ENCODE peak calls at places on chromosome 19, in nine cellular contexts. I, Z, X, O, Q, S, W, H and V are unnamed samples. For H3K4me1, the result is how much of the 10 kb centered on the place peaks cover.

GRCh38 chr19:35013047-35013819 is 13.1 kb downstream of the GRAMD1A start:
- DNase-seq in I (peak), Z (peak), X (peak), O (peak), Q (peak), S (peak), W (peak), H (peak), V (peak)

GRCh38 chr19:30446844-30447243 is 74.7 kb downstream of the ZNF536 start:
- DNase-seq in I (no peak), Z (no peak), X (no peak), O (no peak), Q (no peak), S (no peak), W (no peak), H (no peak), V (no peak)

GRCh38 chr19:46124638-46125115 is at the start of gene IGFL3:
- DNase-seq in I (peak), Z (no peak), X (peak), O (no peak), Q (no peak), S (no peak), W (no peak), H (no peak), V (no peak)

GRCh38 chr19:42191855-42192254 is 25.6 kb downstream of the DEDD2 start:
- DNase-seq in I (peak), Z (no peak), X (peak), O (no peak), Q (no peak), S (no peak), W (no peak), H (no peak), V (no peak)

GRCh38 chr19:48905664-48906063 is 5.6 kb downstream of the NUCB1 start:
- DNase-seq in I (no peak), Z (no peak), X (no peak), O (no peak), Q (no peak), S (no peak), W (no peak), H (no peak), V (no peak)

GRCh38 chr19:14446336-14447036 is 13.4 kb downstream of the PKN1 start:
- DNase-seq in I (no peak), Z (no peak), X (no peak), O (no peak), Q (no peak), S (no peak), W (no peak), H (no peak), V (no peak)

GRCh38 chr19:5028229-5028886 is 59.4 kb downstream of the KDM4B start:
- DNase-seq in I (no peak), Z (no peak), X (no peak), O (no peak), Q (no peak), S (no peak), W (no peak), H (no peak), V (no peak)

GRCh38 chr19:5867201-5868136 is 2.9 kb downstream of the FUT5 start:
- DNase-seq in I (no peak), Z (no peak), X (no peak), O (no peak), Q (no peak), S (no peak), W (no peak), H (no peak), V (no peak)

GRCh38 chr19:3734310-3734600 is 26.1 kb downstream of the TJP3 start:
- DNase-seq in I (no peak), Z (no peak), X (no peak), O (no peak), Q (no peak), S (no peak), W (no peak), H (no peak), V (no peak)

GRCh38 chr19:45972081-45972943 is 1.4 kb downstream of the NOVA2 start:
- DNase-seq in I (no peak), Z (no peak), X (no peak), O (no peak), Q (no peak), S (no peak), W (no peak), H (no peak), V (no peak)

GRCh38 chr19:18074192-18074591 is 12.5 kb downstream of the IL12RB1 start:
- DNase-seq in I (no peak), Z (peak), X (no peak), O (no peak), Q (no peak), S (no peak), W (no peak), H (no peak), V (no peak)

GRCh38 chr19:15398501-15399233 is 19.1 kb upstream of the AKAP8 start:
- DNase-seq in I (no peak), Z (no peak), X (no peak), O (no peak), Q (peak), S (no peak), W (peak), H (no peak), V (no peak)

GRCh38 chr19:35076657-35077056 is 35.1 kb downstream of the HPN start:
- DNase-seq in I (no peak), Z (no peak), X (no peak), O (no peak), Q (no peak), S (no peak), W (no peak), H (no peak), V (no peak)

GRCh38 chr19:54172764-54173699 is at the start of gene TMC4:
- DNase-seq in I (no peak), Z (peak), X (no peak), O (peak), Q (no peak), S (no peak), W (no peak), H (no peak), V (no peak)

GRCh38 chr19:28726533-28726932 is 486.4 kb downstream of the UQCRFS1 start:
- DNase-seq in I (no peak), Z (no peak), X (no peak), O (no peak), Q (no peak), S (no peak), W (no peak), H (no peak), V (no peak)

GRCh38 chr19:16338470-16339360 is 14.1 kb downstream of the KLF2 start:
- DNase-seq in I (peak), Z (peak), X (peak), O (no peak), Q (no peak), S (no peak), W (no peak), H (peak), V (peak)

GRCh38 chr19:46753420-46754155 is 7.3 kb upstream of the STRN4 start:
- DNase-seq in I (no peak), Z (peak), X (no peak), O (peak), Q (no peak), S (peak), W (no peak), H (peak), V (peak)

GRCh38 chr19:14561832-14562351 is 10.0 kb downstream of the NDUFB7 start:
- DNase-seq in I (no peak), Z (peak), X (peak), O (no peak), Q (peak), S (no peak), W (peak), H (no peak), V (no peak)

GRCh38 chr19:50315773-50316448 is 13.3 kb downstream of the KCNC3 start:
- DNase-seq in I (no peak), Z (peak), X (no peak), O (peak), Q (no peak), S (peak), W (no peak), H (no peak), V (peak)

GRCh38 chr19:51803965-51804364 is 9.0 kb downstream of the FPR3 start:
- DNase-seq in I (no peak), Z (no peak), X (no peak), O (no peak), Q (no peak), S (no peak), W (no peak), H (no peak), V (no peak)

GRCh38 chr19:18233224-18233825 is 7.1 kb upstream of the PDE4C start:
- DNase-seq in I (peak), Z (peak), X (peak), O (peak), Q (no peak), S (peak), W (no peak), H (peak), V (peak)

GRCh38 chr19:53333071-53333465 is 481 bp upstream of the ZNF845 start:
- DNase-seq in I (no peak), Z (peak), X (no peak), O (no peak), Q (peak), S (peak), W (peak), H (no peak), V (peak)

GRCh38 chr19:7415163-7415856 is 66.6 kb downstream of the ARHGEF18 start:
- DNase-seq in I (peak), Z (peak), X (peak), O (no peak), Q (no peak), S (no peak), W (no peak), H (no peak), V (peak)

DNA sequence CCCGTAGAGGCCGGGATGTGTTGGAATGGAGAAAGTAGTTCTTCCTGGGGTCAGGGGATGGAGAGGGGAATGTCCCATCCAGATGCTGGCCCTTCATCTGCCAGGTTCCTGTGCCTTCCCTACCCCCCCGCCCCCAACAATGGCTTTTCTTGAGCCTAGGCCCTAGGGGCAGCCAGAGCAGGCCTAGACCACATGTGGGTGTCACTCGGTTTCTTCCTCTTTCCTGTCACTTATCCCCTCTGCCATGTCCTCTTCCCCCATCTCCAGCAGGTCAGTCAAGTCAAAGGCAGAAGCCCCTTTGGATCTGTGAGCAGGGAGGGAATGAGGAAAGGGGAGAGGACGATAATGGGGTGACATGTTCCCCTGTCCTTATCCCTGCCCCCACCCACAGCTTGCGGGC is 36.4 kb downstream of the LYL1 start:
- DNase-seq in I (no peak), Z (no peak), X (no peak), O (no peak), Q (no peak), S (no peak), W (no peak), H (no peak), V (no peak)
- H3K4me1 ChIP-seq in I (under half), Z (under half), X (under half), O (under half), Q (half or more), S (under half), W (under half), H (under half), V (under half)

GRCh38 chr19:38709671-38710415 is 34.4 kb downstream of the CAPN12 start:
- DNase-seq in I (no peak), Z (no peak), X (no peak), O (no peak), Q (no peak), S (no peak), W (no peak), H (no peak), V (no peak)

GRCh38 chr19:38710928-38711725 is 33.1 kb downstream of the CAPN12 start:
- DNase-seq in I (no peak), Z (no peak), X (no peak), O (no peak), Q (peak), S (no peak), W (no peak), H (no peak), V (no peak)

GRCh38 chr19:38709119-38709518 is 35.2 kb downstream of the CAPN12 start:
- DNase-seq in I (no peak), Z (no peak), X (no peak), O (no peak), Q (no peak), S (no peak), W (no peak), H (no peak), V (no peak)

GRCh38 chr19:38711726-38712153 is 32.5 kb downstream of the CAPN12 start:
- DNase-seq in I (peak), Z (no peak), X (peak), O (no peak), Q (peak), S (no peak), W (peak), H (no peak), V (no peak)

DNA sequence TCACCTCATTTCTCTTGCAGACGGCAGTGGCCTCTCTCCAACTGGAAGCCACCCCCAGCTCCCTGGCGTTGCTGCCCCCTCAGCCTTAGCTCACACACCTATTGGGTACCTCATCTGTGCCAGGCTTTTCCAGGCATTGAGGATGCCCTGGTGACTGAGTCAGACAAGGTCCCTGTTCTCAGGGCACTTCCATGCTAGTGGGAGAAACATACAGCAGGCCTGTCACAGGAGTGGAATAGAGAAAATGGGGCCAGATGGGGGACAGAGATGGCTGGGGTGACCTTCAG is 33.9 kb downstream of the CAPN12 start:
- DNase-seq in I (no peak), Z (no peak), X (no peak), O (no peak), Q (no peak), S (no peak), W (no peak), H (no peak), V (no peak)
- H3K4me1 ChIP-seq in I (half or more), Z (under half), X (under half), O (under half), Q (half or more), S (under half), W (under half), H (under half), V (under half)

GRCh38 chr19:2048104-2048958 is 2.7 kb downstream of the MKNK2 start:
- DNase-seq in I (no peak), Z (no peak), X (no peak), O (no peak), Q (peak), S (no peak), W (no peak), H (no peak), V (no peak)
- H3K4me1 ChIP-seq in I (under half), Z (under half), X (under half), O (under half), Q (half or more), S (under half), W (under half), H (under half), V (under half)

DNA sequence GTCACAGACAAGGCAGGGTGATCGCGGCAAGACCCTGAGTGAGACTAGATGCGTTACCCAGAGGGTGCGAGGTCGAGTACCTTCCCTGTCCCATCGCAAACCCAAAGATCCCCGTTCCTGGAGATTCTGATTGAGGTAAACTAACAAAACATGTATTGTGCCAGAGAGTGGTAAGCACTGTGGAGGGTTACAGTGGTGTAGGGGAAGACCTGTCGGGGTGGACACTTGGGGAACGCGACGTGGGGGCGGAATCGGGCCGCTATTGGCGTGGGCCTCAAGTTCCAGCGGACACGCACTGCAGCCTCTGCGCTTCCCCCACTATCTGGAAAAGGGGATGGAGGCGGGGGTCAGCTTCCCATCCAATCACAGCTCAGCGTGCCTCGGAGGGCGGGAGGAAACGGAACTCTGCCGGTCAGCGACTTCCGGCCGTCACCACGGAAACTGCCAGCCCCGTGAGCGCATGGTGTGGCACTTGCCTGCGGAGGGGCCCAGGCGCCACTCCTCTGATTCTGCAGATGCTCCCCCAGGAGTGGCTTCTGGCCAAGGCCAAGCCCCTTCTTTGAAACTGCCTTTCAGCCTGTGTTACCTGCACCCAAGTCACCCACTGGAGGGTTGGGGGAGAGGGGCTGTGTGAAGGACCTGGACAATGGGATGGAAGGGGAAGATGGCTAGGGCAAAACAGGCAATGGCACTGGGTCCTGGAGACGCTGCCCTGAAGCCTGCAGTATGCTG is 1.0 kb upstream of the UBE2M start:
- DNase-seq in I (peak), Z (peak), X (peak), O (peak), Q (peak), S (peak), W (peak), H (peak), V (peak)
- H3K4me1 ChIP-seq in I (under half), Z (under half), X (under half), O (under half), Q (half or more), S (under half), W (under half), H (under half), V (under half)